ENCODE peak calls at places on chromosomes 3 and 15, in five cellular contexts. P is HFFc6, W is Caco-2, V is HL-60, X is Peyer's patch. D is an unnamed sample.

GRCh38 chr3:124791639-124792111 is 61.4 kb downstream of the UMPS start:
- DNase-seq in W (no peak), P (peak), X (no peak), V (no peak), D (peak)

GRCh38 chr3:143302638-143303171 is 183.1 kb downstream of the CHST2 start:
- DNase-seq in P (peak), V (no peak), X (peak), W (no peak), D (peak)

GRCh38 chr3:15726043-15726442 is 71.7 kb downstream of the ANKRD28 start:
- DNase-seq in P (no peak), X (no peak), V (no peak), W (no peak), D (peak)

GRCh38 chr3:10926831-10927521 is 65.6 kb upstream of the SLC6A1 start:
- DNase-seq in W (no peak), X (no peak), P (no peak), V (no peak), D (no peak)

GRCh38 chr3:30708472-30708871 is 102.1 kb downstream of the TGFBR2 start:
- DNase-seq in P (no peak), W (no peak), X (no peak), V (no peak), D (no peak)

GRCh38 chr15:49155834-49156627 is 632 bp upstream of the COPS2 start:
- DNase-seq in V (no peak), X (no peak), P (peak), W (no peak), D (no peak)

GRCh38 chr15:53962646-53963561 is 15.3 kb upstream of the UNC13C start:
- DNase-seq in W (peak), X (peak), V (no peak), P (no peak), D (peak)

GRCh38 chr3:194367992-194368841 is 1.3 kb downstream of the LRRC15 start:
- DNase-seq in P (peak), V (no peak), X (no peak), W (no peak), D (peak)

GRCh38 chr3:30576946-30577345 is 29.5 kb upstream of the TGFBR2 start:
- DNase-seq in W (no peak), P (no peak), V (no peak), X (no peak), D (peak)

GRCh38 chr3:30663533-30664241 is 57.3 kb downstream of the TGFBR2 start:
- DNase-seq in W (no peak), X (no peak), P (no peak), V (no peak), D (no peak)

GRCh38 chr3:99131876-99132275 is 230.4 kb upstream of the DCBLD2 start:
- DNase-seq in V (no peak), P (no peak), X (no peak), W (no peak), D (no peak)

GRCh38 chr3:105904683-105905320 is 36.0 kb upstream of the CBLB start:
- DNase-seq in P (no peak), X (no peak), V (no peak), W (no peak), D (no peak)

GRCh38 chr15:38562278-38562677 is 2.3 kb downstream of the RASGRP1 start:
- DNase-seq in X (no peak), W (no peak), V (no peak), P (no peak), D (no peak)

GRCh38 chr3:146903927-146904326 is 298.8 kb upstream of the PLSCR5 start:
- DNase-seq in V (no peak), P (no peak), W (no peak), X (no peak), D (no peak)

GRCh38 chr3:147407107-147407494 is 758 bp upstream of the ZIC4 start:
- DNase-seq in W (no peak), P (no peak), X (no peak), V (no peak), D (no peak)

GRCh38 chr15:78000089-78000926 is 77.2 kb downstream of the TBC1D2B start:
- DNase-seq in X (peak), V (peak), P (peak), W (peak), D (peak)

GRCh38 chr3:72516361-72516760 is 331.9 kb downstream of the SHQ1 start:
- DNase-seq in P (no peak), X (no peak), W (no peak), V (no peak), D (no peak)

GRCh38 chr3:174352227-174352626 is 506.9 kb upstream of the NAALADL2 start:
- DNase-seq in X (no peak), P (no peak), W (no peak), V (no peak), D (no peak)

GRCh38 chr3:121126378-121127035 is 218.5 kb downstream of the STXBP5L start:
- DNase-seq in W (no peak), V (no peak), X (no peak), P (no peak), D (no peak)

GRCh38 chr15:32844118-32844711 is 126.4 kb downstream of the GREM1 start:
- DNase-seq in V (no peak), P (peak), X (no peak), W (peak), D (peak)

GRCh38 chr3:51875501-51875900 is at the start of gene IQCF5:
- DNase-seq in V (no peak), X (no peak), W (no peak), P (no peak), D (no peak)

GRCh38 chr3:51580418-51580817 is 41.9 kb downstream of the RAD54L2 start:
- DNase-seq in P (no peak), V (no peak), X (no peak), W (no peak), D (no peak)

GRCh38 chr3:23877324-23877980 is 39.3 kb downstream of the NKIRAS1 start:
- DNase-seq in X (no peak), W (no peak), V (peak), P (peak), D (peak)

GRCh38 chr15:101194246-101195138 is 57.4 kb downstream of the CHSY1 start:
- DNase-seq in X (no peak), P (no peak), V (peak), W (no peak), D (no peak)

GRCh38 chr3:125212509-125213372 is at the start of gene SLC12A8:
- DNase-seq in P (no peak), W (peak), V (no peak), X (no peak), D (no peak)

GRCh38 chr15:80639168-80639555 is 55.9 kb upstream of the ABHD17C start:
- DNase-seq in W (no peak), X (no peak), V (no peak), P (no peak), D (no peak)

GRCh38 chr15:69760890-69761568 is 308.4 kb downstream of the RPLP1 start:
- DNase-seq in W (peak), V (peak), X (peak), P (peak), D (peak)

GRCh38 chr3:95277614-95278013 is 1214.8 kb downstream of the NSUN3 start:
- DNase-seq in X (no peak), W (no peak), V (no peak), P (no peak), D (no peak)

DNA sequence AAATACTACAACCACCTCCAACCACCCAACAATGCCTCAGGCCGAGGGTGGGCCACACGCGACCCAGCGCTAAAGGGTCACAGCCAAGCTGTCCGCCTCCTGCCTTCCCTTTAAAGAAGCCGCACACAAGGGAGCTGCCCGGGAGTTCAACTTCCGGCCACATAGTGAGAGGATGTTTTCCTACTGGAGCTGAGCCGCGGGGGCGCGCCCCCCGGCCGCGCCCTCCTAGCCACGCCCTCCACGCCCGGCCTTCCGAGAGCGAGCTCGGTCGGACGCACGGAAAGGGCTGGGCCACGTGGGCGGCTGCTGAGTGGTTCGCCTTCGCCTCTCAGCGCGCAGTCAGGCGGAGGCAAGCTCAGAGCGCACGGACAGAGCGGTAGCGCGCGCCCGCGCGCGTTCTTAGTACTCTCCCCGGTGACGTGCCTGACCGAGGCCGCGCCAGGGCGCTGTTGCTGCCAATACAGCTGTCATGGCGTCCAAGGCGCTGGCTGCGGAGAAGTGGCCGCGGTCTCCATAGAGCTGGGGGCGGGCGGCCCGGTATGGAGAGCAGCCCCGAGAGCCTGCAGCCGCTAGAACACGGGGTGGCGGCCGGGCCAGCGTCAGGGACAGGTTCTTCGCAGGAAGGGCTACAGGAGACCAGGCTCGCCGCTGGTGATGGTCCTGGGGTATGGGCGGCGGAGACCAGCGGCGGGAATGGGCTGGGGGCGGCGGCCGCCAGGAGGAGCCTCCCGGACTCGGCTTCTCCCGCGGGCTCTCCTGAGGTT is at the start of gene MINDY2:
- DNase-seq in W (peak), X (peak), P (peak), V (peak), D (peak)
- TF ChIP-seq CTCF in W (peak), X (peak), P (peak), V (peak), D (peak)

GRCh38 chr3:61876797-61877196 is 315.4 kb downstream of the PTPRG start:
- DNase-seq in P (no peak), V (no peak), W (no peak), X (no peak), D (peak)

GRCh38 chr3:61875976-61876671 is 314.8 kb downstream of the PTPRG start:
- DNase-seq in W (no peak), V (no peak), P (no peak), X (no peak), D (no peak)

GRCh38 chr3:61875488-61875887 is 314.1 kb downstream of the PTPRG start:
- DNase-seq in V (no peak), P (no peak), X (no peak), W (no peak), D (no peak)

GRCh38 chr3:61875073-61875472 is 313.7 kb downstream of the PTPRG start:
- DNase-seq in W (no peak), P (no peak), X (no peak), V (no peak), D (no peak)

GRCh38 chr3:61877359-61877770 is 316.0 kb downstream of the PTPRG start:
- DNase-seq in P (no peak), X (no peak), V (no peak), W (peak), D (peak)
- TF ChIP-seq CTCF in P (peak), X (no peak), V (no peak), W (peak), D (no peak)

GRCh38 chr15:51782357-51782896 is 31.0 kb downstream of the TMOD2 start:
- DNase-seq in W (peak), V (no peak), P (no peak), X (no peak), D (no peak)
- TF ChIP-seq CTCF in W (peak), V (peak), P (peak), X (no peak), D (no peak)

GRCh38 chr3:171173732-171174131 is 147.2 kb upstream of the SLC2A2 start:
- DNase-seq in W (no peak), V (peak), P (no peak), X (peak), D (no peak)

GRCh38 chr3:171176244-171176925 is 149.9 kb upstream of the SLC2A2 start:
- DNase-seq in X (no peak), W (no peak), P (no peak), V (no peak), D (no peak)

GRCh38 chr3:171177056-171177455 is 150.5 kb upstream of the SLC2A2 start:
- DNase-seq in W (no peak), V (no peak), P (no peak), X (no peak), D (no peak)

GRCh38 chr3:171177553-171177952 is 151.0 kb upstream of the SLC2A2 start:
- DNase-seq in P (no peak), W (no peak), V (no peak), X (no peak), D (no peak)

DNA sequence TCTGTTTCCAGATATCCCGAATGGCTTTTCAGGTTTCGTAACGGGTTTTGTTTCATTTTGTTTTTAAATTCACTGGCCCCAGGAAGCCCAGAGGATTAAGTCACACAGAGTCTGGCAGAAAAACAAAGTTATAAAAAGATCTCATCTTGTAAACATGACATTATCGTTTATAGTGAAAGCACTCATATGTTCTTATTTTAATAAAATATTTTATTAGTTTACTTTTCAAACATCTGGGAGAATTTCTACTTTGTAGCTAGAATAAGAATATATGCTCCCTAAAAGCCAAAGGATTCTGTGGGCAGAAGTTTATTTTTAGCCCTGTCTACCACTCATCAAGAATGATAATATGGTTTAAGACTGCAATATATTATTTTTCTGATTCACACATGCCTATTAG is 149.3 kb upstream of the SLC2A2 start:
- DNase-seq in X (no peak), P (peak), V (no peak), W (no peak), D (peak)
- TF ChIP-seq CTCF in X (no peak), P (no peak), V (no peak), W (no peak), D (no peak)

DNA sequence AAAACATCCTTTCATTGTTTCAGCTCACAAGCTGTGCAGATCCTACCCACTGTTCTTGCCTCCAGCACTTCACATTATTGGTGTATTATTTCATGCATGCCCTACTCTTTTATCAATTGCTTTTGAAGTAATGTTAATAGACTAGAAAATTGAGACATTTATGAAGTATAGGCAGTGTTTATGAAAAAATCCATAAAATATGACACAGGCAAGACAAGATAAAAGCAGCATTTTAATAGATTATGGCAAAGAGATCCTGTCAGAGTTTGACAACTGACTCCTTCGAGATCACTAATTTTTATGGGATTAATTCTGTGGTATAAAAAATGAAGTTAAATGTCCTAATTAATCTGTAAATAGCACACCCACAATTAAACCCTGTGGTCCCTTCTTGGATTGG is 217.2 kb upstream of the NANOGP8 start:
- DNase-seq in W (no peak), V (no peak), X (no peak), P (no peak), D (no peak)
- TF ChIP-seq CTCF in W (no peak), V (no peak), X (no peak), P (no peak), D (no peak)

GRCh38 chr3:25021816-25022215 is 406.2 kb upstream of the RARB start:
- DNase-seq in X (no peak), P (no peak), V (no peak), W (peak), D (peak)
- TF ChIP-seq CTCF in X (no peak), P (peak), V (no peak), W (peak), D (peak)

GRCh38 chr3:189038773-189039720 is 132.7 kb upstream of the TPRG1 start:
- DNase-seq in X (no peak), V (peak), P (no peak), W (no peak), D (no peak)

GRCh38 chr3:189042832-189043231 is 128.9 kb upstream of the TPRG1 start:
- DNase-seq in X (no peak), P (no peak), V (no peak), W (no peak), D (no peak)

GRCh38 chr3:189040934-189041333 is 130.8 kb upstream of the TPRG1 start:
- DNase-seq in V (no peak), W (no peak), X (no peak), P (no peak), D (no peak)

DNA sequence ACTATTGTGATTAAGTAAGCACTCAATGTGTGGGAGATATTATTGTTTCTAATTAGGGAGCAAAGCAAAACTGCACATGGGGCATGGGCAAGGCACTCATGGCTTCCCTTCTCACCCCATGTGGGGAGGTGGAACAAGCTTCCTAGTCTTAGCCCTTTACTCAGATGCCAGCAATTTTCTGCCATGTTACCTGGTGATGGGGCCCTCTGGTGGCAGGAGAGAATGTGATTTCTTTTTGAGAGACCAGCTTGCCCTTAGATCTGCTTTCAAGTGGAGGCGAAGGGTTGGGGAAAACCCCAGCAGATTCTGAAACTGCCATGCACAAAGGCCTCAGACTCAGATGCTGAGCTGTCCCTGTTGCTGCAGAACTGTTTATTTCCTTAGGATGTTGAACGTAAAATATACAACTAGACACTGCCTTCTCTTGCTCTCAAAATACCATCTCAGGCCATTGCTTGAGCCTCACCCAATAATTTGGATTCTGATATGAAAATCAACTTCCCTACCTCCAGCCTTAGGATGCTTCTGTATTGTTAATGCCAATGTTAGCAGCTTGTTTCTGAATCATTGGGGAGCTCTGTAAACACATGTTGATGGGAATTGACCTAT is 130.2 kb upstream of the TPRG1 start:
- DNase-seq in V (no peak), W (peak), P (no peak), X (peak), D (peak)
- TF ChIP-seq CTCF in V (no peak), W (peak), P (peak), X (no peak), D (peak)

GRCh38 chr3:33377931-33378330 is 62.3 kb downstream of the UBP1 start:
- DNase-seq in X (no peak), W (no peak), P (peak), V (no peak), D (peak)

GRCh38 chr3:33377489-33377888 is 62.7 kb downstream of the UBP1 start:
- DNase-seq in X (no peak), P (no peak), W (peak), V (no peak), D (no peak)

GRCh38 chr3:33372218-33373081 is 67.8 kb downstream of the UBP1 start:
- DNase-seq in V (no peak), P (no peak), X (peak), W (peak), D (peak)

GRCh38 chr3:33373082-33373437 is 67.1 kb downstream of the UBP1 start:
- DNase-seq in P (no peak), V (no peak), W (no peak), X (no peak), D (no peak)
- TF ChIP-seq CTCF in P (no peak), V (no peak), W (no peak), X (no peak), D (no peak)

DNA sequence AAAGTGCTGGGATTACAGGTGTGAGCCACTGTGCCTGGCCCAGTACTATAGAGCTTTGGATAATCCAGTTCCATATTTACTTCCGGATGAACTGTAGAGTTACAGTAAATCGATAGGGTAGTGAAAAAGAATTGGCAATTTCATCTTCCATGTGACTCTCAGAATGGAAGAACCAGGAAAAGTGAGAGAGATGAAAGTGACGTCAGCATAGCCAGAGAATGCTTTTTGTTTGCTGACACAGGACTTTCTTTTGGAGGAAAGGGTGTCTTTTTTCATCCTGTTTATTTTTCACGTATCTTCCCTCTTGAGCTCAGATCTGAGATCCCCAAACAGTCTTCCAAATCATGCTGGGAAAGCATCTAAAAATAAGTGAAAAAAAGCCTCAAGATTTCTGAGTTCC is 91.2 kb upstream of the KCNAB1 start:
- DNase-seq in X (no peak), W (no peak), P (no peak), V (no peak), D (no peak)
- TF ChIP-seq CTCF in X (no peak), W (no peak), P (no peak), V (no peak), D (no peak)

GRCh38 chr3:65963787-65964707 is 74.7 kb downstream of the MAGI1 start:
- DNase-seq in V (no peak), X (no peak), P (peak), W (no peak), D (peak)
- TF ChIP-seq CTCF in V (no peak), X (no peak), P (no peak), W (no peak), D (no peak)